ENCODE peak calls at places on chromosome 19, in four cellular contexts. One of them, this sample, is unnamed.

GRCh38 chr19:3697094-3697493 is 3.2 kb downstream of the PIP5K1C start:
- DNase-seq in Peyer's patch: no peak
- DNase-seq in WTC11: no peak
- DNase-seq in heart left ventricle: no peak
- DNase-seq in this sample: no peak

GRCh38 chr19:13872695-13873389 is 4.1 kb upstream of the NANOS3 start:
- DNase-seq in WTC11: peak
- DNase-seq in heart left ventricle: peak
- DNase-seq in Peyer's patch: peak
- DNase-seq in this sample: no peak

GRCh38 chr19:58037927-58038687 is 4.3 kb downstream of the ZSCAN1 start:
- DNase-seq in heart left ventricle: no peak
- DNase-seq in WTC11: peak
- DNase-seq in Peyer's patch: no peak
- DNase-seq in this sample: no peak

GRCh38 chr19:36149673-36150406 is 2.4 kb downstream of the COX7A1 start:
- DNase-seq in Peyer's patch: no peak
- DNase-seq in heart left ventricle: no peak
- DNase-seq in WTC11: no peak
- DNase-seq in this sample: no peak

GRCh38 chr19:7200739-7201138 is 93.5 kb downstream of the INSR start:
- DNase-seq in heart left ventricle: no peak
- DNase-seq in Peyer's patch: no peak
- DNase-seq in WTC11: no peak
- DNase-seq in this sample: no peak

GRCh38 chr19:8517551-8518442 is 3.8 kb upstream of the ZNF414 start:
- DNase-seq in WTC11: no peak
- DNase-seq in Peyer's patch: peak
- DNase-seq in heart left ventricle: no peak
- DNase-seq in this sample: no peak

GRCh38 chr19:29173896-29174295 is 39.1 kb downstream of the UQCRFS1 start:
- DNase-seq in WTC11: no peak
- DNase-seq in Peyer's patch: no peak
- DNase-seq in heart left ventricle: no peak
- DNase-seq in this sample: no peak

GRCh38 chr19:12833747-12834417 is 497 bp downstream of the RTBDN start:
- DNase-seq in heart left ventricle: no peak
- DNase-seq in Peyer's patch: no peak
- DNase-seq in WTC11: peak
- DNase-seq in this sample: peak

GRCh38 chr19:49491030-49491803 is 3.8 kb downstream of the RPL13A start:
- DNase-seq in WTC11: no peak
- DNase-seq in heart left ventricle: no peak
- DNase-seq in Peyer's patch: no peak
- DNase-seq in this sample: no peak

GRCh38 chr19:867855-868457 is 8.5 kb downstream of the CFD start:
- DNase-seq in heart left ventricle: no peak
- DNase-seq in Peyer's patch: no peak
- DNase-seq in WTC11: no peak
- DNase-seq in this sample: no peak

GRCh38 chr19:2700660-2701360 is 1.7 kb downstream of the GNG7 start:
- DNase-seq in Peyer's patch: no peak
- DNase-seq in heart left ventricle: no peak
- DNase-seq in WTC11: no peak
- DNase-seq in this sample: no peak

GRCh38 chr19:8731428-8732169 is 10.2 kb downstream of the OR2Z1 start:
- DNase-seq in WTC11: no peak
- DNase-seq in Peyer's patch: no peak
- DNase-seq in heart left ventricle: no peak
- DNase-seq in this sample: no peak

GRCh38 chr19:34957830-34958751 is 5.9 kb downstream of the ZNF792 start:
- DNase-seq in Peyer's patch: no peak
- DNase-seq in heart left ventricle: no peak
- DNase-seq in WTC11: no peak
- DNase-seq in this sample: no peak

GRCh38 chr19:42255766-42256750 is 1.1 kb upstream of the ERF start:
- DNase-seq in WTC11: no peak
- DNase-seq in heart left ventricle: peak
- DNase-seq in Peyer's patch: no peak
- DNase-seq in this sample: peak

GRCh38 chr19:10797078-10797477 is 38.9 kb downstream of the TMED1 start:
- DNase-seq in heart left ventricle: no peak
- DNase-seq in Peyer's patch: no peak
- DNase-seq in WTC11: no peak
- DNase-seq in this sample: no peak

GRCh38 chr19:1045247-1045603 is 5.3 kb downstream of the ABCA7 start:
- DNase-seq in heart left ventricle: no peak
- DNase-seq in Peyer's patch: peak
- DNase-seq in WTC11: peak
- DNase-seq in this sample: no peak

GRCh38 chr19:19602713-19603320 is 15.7 kb downstream of the PBX4 start:
- DNase-seq in WTC11: no peak
- DNase-seq in Peyer's patch: no peak
- DNase-seq in heart left ventricle: no peak
- DNase-seq in this sample: no peak

GRCh38 chr19:37484406-37485115 is 15.4 kb downstream of the ZNF570 start:
- DNase-seq in Peyer's patch: no peak
- DNase-seq in WTC11: no peak
- DNase-seq in heart left ventricle: no peak
- DNase-seq in this sample: no peak

GRCh38 chr19:56840452-56841193 is at the start of the genes PEG3 and ZIM2:
- DNase-seq in Peyer's patch: peak
- DNase-seq in heart left ventricle: peak
- DNase-seq in WTC11: no peak
- DNase-seq in this sample: peak

DNA sequence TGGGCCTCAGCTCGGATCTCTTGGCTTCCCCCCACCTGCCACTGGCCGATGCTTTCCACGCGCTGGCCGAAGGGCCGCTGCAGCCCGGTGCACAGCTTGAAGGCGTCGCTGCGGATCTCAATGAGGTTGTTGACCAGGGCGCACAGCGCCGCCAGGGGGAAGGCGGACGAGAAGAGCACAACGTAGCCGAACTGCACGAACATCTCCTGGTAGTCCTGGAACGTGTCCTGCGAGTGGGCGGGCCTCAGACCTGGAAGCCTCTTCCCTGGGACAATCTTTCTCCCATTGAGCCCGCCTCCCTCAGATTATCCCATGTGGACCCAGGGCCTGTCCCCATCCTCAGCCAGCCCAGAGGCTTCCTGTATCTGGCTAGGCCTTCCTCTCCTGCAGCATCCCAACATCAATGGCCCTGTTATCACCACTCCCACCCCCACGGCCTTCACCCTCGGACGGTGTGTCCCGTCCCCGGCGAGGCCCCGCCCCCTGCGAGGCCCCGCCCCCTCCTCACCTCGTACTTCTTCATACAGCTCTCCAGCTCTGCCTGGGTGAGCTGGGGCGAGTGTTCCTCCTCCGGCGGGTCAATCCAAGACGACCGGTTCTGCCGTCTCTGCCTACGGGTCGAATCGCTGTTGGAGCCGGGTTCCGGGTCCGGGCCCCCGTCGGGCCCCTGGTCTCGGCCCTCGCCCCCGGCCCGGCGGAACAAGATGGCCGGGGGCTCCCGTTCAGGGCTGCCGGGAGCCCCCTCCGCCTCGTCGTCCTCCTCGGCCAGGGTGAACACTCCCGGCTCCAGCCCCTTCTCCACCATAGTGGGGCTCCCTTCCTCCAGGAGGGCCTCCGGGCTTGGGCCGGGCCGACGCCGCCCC is 6.8 kb downstream of the ANO8 start:
- DNase-seq in WTC11: peak
- DNase-seq in Peyer's patch: peak
- DNase-seq in heart left ventricle: no peak
- DNase-seq in this sample: peak
- TF ChIP-seq CTCF in WTC11: peak
- TF ChIP-seq CTCF in Peyer's patch: peak
- TF ChIP-seq CTCF in heart left ventricle: no peak
- TF ChIP-seq CTCF in this sample: peak

GRCh38 chr19:48158210-48158790 is 11.8 kb downstream of the LIG1 start:
- DNase-seq in heart left ventricle: no peak
- DNase-seq in WTC11: no peak
- DNase-seq in Peyer's patch: no peak
- DNase-seq in this sample: no peak
- TF ChIP-seq CTCF in heart left ventricle: peak
- TF ChIP-seq CTCF in WTC11: no peak
- TF ChIP-seq CTCF in Peyer's patch: no peak
- TF ChIP-seq CTCF in this sample: no peak

GRCh38 chr19:40603071-40603718 is 2.0 kb downstream of the LTBP4 start:
- DNase-seq in heart left ventricle: no peak
- DNase-seq in WTC11: no peak
- DNase-seq in Peyer's patch: no peak
- DNase-seq in this sample: no peak
- TF ChIP-seq CTCF in heart left ventricle: no peak
- TF ChIP-seq CTCF in WTC11: no peak
- TF ChIP-seq CTCF in Peyer's patch: no peak
- TF ChIP-seq CTCF in this sample: no peak

GRCh38 chr19:18590273-18591272 is 2.0 kb downstream of the REX1BD start:
- DNase-seq in WTC11: peak
- DNase-seq in heart left ventricle: no peak
- DNase-seq in Peyer's patch: peak
- DNase-seq in this sample: peak
- TF ChIP-seq CTCF in WTC11: peak
- TF ChIP-seq CTCF in heart left ventricle: peak
- TF ChIP-seq CTCF in Peyer's patch: no peak
- TF ChIP-seq CTCF in this sample: peak

DNA sequence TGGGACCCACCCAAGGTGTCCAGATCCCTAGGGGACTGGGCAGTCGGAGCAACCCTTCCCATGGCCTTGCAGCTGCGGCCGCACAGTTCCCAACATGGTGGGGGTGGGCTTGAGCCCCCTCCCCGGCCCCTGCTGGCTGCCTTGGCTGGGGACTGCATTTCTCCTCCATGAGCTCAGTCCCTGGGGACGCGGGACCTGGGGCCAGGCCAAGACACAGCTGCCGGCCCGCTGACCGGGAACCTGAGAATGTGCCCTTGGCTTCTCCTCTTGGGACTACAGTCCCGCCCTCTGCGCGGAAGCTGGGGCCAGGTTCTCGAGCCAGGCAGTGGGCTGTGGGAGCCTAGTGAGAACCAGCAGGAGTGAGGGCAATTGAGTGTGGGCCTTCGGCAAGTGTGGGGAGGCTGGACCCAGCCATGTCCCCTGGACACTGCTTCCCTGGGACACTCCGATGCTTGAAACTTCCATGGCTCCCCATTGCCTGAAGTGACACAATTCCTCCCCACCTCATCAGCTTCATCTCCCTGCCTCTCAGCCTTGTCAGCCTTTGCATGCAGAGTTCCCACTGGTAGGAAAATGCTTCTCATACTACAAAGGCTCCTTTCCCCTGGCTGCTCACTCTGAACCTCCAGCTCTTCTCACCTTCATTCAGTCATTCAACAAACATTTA is 13.1 kb upstream of the NOTCH3 start:
- DNase-seq in heart left ventricle: peak
- DNase-seq in WTC11: peak
- DNase-seq in Peyer's patch: no peak
- DNase-seq in this sample: peak
- TF ChIP-seq CTCF in heart left ventricle: no peak
- TF ChIP-seq CTCF in WTC11: no peak
- TF ChIP-seq CTCF in Peyer's patch: no peak
- TF ChIP-seq CTCF in this sample: no peak

GRCh38 chr19:45115809-45116615 is 23.0 kb downstream of the PPP1R37 start:
- DNase-seq in heart left ventricle: no peak
- DNase-seq in Peyer's patch: no peak
- DNase-seq in WTC11: no peak
- DNase-seq in this sample: peak

GRCh38 chr19:45110811-45111210 is 17.8 kb downstream of the PPP1R37 start:
- DNase-seq in heart left ventricle: no peak
- DNase-seq in Peyer's patch: no peak
- DNase-seq in WTC11: no peak
- DNase-seq in this sample: no peak

GRCh38 chr19:45113628-45114027 is 20.6 kb downstream of the PPP1R37 start:
- DNase-seq in heart left ventricle: no peak
- DNase-seq in WTC11: no peak
- DNase-seq in Peyer's patch: peak
- DNase-seq in this sample: no peak

GRCh38 chr19:45114116-45114515 is 21.1 kb downstream of the PPP1R37 start:
- DNase-seq in WTC11: no peak
- DNase-seq in heart left ventricle: no peak
- DNase-seq in Peyer's patch: no peak
- DNase-seq in this sample: no peak

GRCh38 chr19:45112111-45112827 is 19.3 kb downstream of the PPP1R37 start:
- DNase-seq in Peyer's patch: no peak
- DNase-seq in heart left ventricle: no peak
- DNase-seq in WTC11: no peak
- DNase-seq in this sample: no peak
- TF ChIP-seq CTCF in Peyer's patch: no peak
- TF ChIP-seq CTCF in heart left ventricle: no peak
- TF ChIP-seq CTCF in WTC11: no peak
- TF ChIP-seq CTCF in this sample: no peak

GRCh38 chr19:4830768-4831265 is 695 bp downstream of the TICAM1 start:
- DNase-seq in WTC11: no peak
- DNase-seq in heart left ventricle: no peak
- DNase-seq in Peyer's patch: no peak
- DNase-seq in this sample: no peak

GRCh38 chr19:4832776-4833175 is 1.3 kb upstream of the TICAM1 start:
- DNase-seq in Peyer's patch: no peak
- DNase-seq in heart left ventricle: no peak
- DNase-seq in WTC11: no peak
- DNase-seq in this sample: no peak

GRCh38 chr19:4830332-4830731 is 1.2 kb downstream of the TICAM1 start:
- DNase-seq in Peyer's patch: no peak
- DNase-seq in heart left ventricle: no peak
- DNase-seq in WTC11: no peak
- DNase-seq in this sample: no peak

GRCh38 chr19:4829001-4829712 is 2.4 kb downstream of the TICAM1 start:
- DNase-seq in Peyer's patch: peak
- DNase-seq in heart left ventricle: no peak
- DNase-seq in WTC11: no peak
- DNase-seq in this sample: no peak

GRCh38 chr19:4831351-4832340 is at the start of gene TICAM1:
- DNase-seq in heart left ventricle: peak
- DNase-seq in Peyer's patch: peak
- DNase-seq in WTC11: no peak
- DNase-seq in this sample: no peak
- TF ChIP-seq CTCF in heart left ventricle: no peak
- TF ChIP-seq CTCF in Peyer's patch: peak
- TF ChIP-seq CTCF in WTC11: no peak
- TF ChIP-seq CTCF in this sample: no peak

DNA sequence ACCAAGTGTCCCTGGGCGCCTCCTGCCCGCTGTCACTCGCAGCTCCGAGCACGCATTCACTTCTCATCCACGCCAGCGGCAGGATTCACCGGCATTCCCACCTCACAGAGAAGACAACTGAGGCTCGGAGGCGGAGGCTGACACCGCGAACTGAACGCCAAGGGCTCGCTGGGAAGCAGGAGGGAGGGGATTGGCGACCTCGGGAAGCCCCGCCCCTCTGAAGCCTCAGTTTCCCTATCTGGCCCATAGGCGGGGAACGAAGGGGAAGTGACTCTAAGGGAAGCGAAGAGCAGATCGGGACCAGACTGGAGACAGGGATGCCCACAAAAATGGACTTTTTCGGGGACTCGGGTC is 256 bp downstream of the MICOS13 start:
- DNase-seq in heart left ventricle: no peak
- DNase-seq in Peyer's patch: peak
- DNase-seq in WTC11: peak
- DNase-seq in this sample: peak
- TF ChIP-seq CTCF in heart left ventricle: peak
- TF ChIP-seq CTCF in Peyer's patch: no peak
- TF ChIP-seq CTCF in WTC11: no peak
- TF ChIP-seq CTCF in this sample: no peak

This sample was measured in glutamatergic neuron.